ENCODE peak calls at places on chromosome 19, in five cellular contexts. W, Z, A, O and B are unnamed samples. For H3K36me3, the result is how much of the 10 kb centered on the place peaks cover.

GRCh38 chr19:58476498-58477015 is 405 bp downstream of the ZNF446 start:
- DNase-seq in W (peak), Z (no peak), A (no peak), O (no peak), B (peak)

GRCh38 chr19:19597809-19598306 is 20.6 kb downstream of the PBX4 start:
- DNase-seq in W (no peak), Z (peak), A (no peak), O (no peak), B (no peak)

GRCh38 chr19:11699931-11700794 is 38.6 kb downstream of the ZNF823 start:
- DNase-seq in W (peak), Z (peak), A (no peak), O (no peak), B (no peak)

GRCh38 chr19:13398780-13399726 is 107.2 kb downstream of the CACNA1A start:
- DNase-seq in W (peak), Z (no peak), A (no peak), O (no peak), B (peak)

GRCh38 chr19:19866599-19867248 is 1.0 kb downstream of the ZNF253 start:
- DNase-seq in W (peak), Z (no peak), A (peak), O (no peak), B (no peak)

GRCh38 chr19:44644391-44645016 is 794 bp downstream of the PVR start:
- DNase-seq in W (peak), Z (no peak), A (peak), O (peak), B (peak)

GRCh38 chr19:42091300-42092266 is 15.6 kb downstream of the ZNF574 start:
- DNase-seq in W (no peak), Z (no peak), A (no peak), O (no peak), B (peak)

GRCh38 chr19:1017115-1017905 is 3.6 kb downstream of the TMEM259 start:
- DNase-seq in W (no peak), Z (no peak), A (no peak), O (no peak), B (no peak)

GRCh38 chr19:21610787-21611186 is 105.4 kb downstream of the ZNF429 start:
- DNase-seq in W (no peak), Z (no peak), A (no peak), O (no peak), B (no peak)

GRCh38 chr19:4524808-4525562 is 6.7 kb upstream of the PLIN4 start:
- DNase-seq in W (peak), Z (peak), A (peak), O (no peak), B (peak)

GRCh38 chr19:38869836-38870607 is 8.1 kb downstream of the RINL start:
- DNase-seq in W (peak), Z (peak), A (peak), O (peak), B (peak)

GRCh38 chr19:42421591-42422031 is 5.6 kb downstream of the LIPE start:
- DNase-seq in W (no peak), Z (no peak), A (no peak), O (no peak), B (peak)

DNA sequence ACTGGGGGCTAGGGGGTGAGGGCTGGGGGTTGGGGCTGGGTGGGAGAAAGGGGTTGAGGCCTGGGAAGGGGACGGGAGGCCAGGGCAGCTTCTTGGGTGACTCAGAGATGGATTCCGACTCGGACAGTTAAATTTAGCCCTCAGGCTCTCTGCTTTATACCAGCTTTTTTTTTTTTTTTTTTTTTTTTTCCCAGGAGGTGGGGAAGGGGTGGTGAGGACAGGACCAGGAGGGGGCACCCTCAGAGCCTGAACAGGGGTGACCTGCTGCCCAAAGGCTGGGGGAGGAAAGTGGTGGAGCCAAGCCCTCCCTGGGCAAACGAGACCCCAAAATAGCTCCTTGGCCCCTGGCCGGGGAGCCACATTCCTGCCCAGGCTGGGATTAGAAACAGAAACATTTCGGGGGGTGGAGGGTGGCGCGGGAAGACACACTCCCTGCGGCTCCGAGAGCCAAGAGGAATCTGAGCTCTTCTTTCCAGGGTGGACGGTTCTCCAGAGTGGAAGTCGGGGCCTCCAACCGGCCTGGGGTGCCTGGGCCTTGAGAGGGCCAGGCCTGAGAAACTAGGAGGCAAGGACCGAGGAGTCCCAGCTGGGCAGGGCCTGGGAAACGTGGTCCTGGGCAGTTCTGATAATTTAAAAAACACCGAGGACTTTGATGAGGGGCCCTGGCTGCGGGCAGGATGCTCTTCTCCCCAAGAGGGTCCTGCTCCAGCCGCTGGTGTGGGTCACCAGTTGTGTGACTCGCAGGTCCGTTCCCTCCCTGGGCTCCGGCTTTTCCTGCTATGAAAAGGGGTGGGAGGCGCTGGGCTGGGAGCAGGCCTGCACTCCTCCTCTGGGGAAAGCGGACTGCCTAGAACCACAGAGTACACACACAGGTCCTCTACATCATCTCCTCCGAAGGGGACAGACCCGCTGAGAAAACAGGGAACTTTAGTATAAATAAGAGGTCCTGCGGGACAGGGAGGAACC is 813 bp upstream of the DMPK start:
- DNase-seq in W (peak), Z (no peak), A (no peak), O (peak), B (peak)
- H3K4me3 ChIP-seq in W (peak), Z (no peak), A (peak), O (peak), B (no peak)

GRCh38 chr19:6832412-6832811 is 55.0 kb upstream of the ADGRE1 start:
- DNase-seq in W (no peak), Z (no peak), A (no peak), O (no peak), B (no peak)
- H3K36me3 ChIP-seq in W (under half), Z (half or more), A (under half), O (under half), B (under half)

DNA sequence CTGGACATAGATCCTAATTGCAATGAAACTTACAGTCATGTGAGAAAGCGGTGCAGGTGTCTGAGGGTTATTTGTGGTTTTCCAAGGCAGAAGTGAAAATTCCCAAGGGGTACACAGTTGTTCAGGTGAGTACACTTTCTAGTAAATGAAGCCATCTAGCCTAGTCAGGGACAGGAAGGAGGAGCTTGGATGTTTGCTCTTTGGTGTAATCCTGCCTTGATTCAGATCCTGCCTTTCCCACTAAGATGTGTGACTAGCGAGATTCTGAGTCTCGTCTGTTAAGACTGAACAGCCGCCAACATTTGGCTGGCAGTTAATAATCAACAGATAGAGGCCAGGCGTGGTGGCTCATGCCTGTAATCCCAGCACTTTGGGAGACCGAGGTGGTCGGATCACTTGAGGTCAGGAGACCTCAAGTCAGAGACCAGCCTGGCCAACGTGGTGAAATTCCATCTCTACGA is 2.5 kb downstream of the RPS9 start:
- DNase-seq in W (no peak), Z (no peak), A (no peak), O (no peak), B (peak)
- H3K4me3 ChIP-seq in W (peak), Z (no peak), A (peak), O (peak), B (peak)

GRCh38 chr19:34432797-34433196 is 4.6 kb downstream of the UBA2 start:
- DNase-seq in W (no peak), Z (no peak), A (no peak), O (no peak), B (no peak)
- H3K36me3 ChIP-seq in W (under half), Z (under half), A (under half), O (under half), B (half or more)